ENCODE peak calls at places on chromosomes 4 and X, in seven cellular contexts. One of them, this sample, is unnamed. For H3K27me3, the result is how much of the 10 kb centered on the place peaks cover.

GRCh38 chr4:42671431-42672194 is 14.7 kb upstream of the ATP8A1 start:
- DNase-seq in testis: no peak
- DNase-seq in body of pancreas: no peak
- DNase-seq in upper lobe of left lung: no peak
- DNase-seq in K562: no peak
- DNase-seq in thyroid gland: no peak
- DNase-seq in breast epithelium: no peak
- DNase-seq in this sample: no peak

GRCh38 chr4:82733636-82734035 is 65.0 kb downstream of the SCD5 start:
- DNase-seq in testis: no peak
- DNase-seq in body of pancreas: no peak
- DNase-seq in upper lobe of left lung: no peak
- DNase-seq in K562: no peak
- DNase-seq in thyroid gland: no peak
- DNase-seq in breast epithelium: no peak
- DNase-seq in this sample: peak

GRCh38 chrX:134171661-134172587 is 65.1 kb upstream of the CCDC160 start:
- DNase-seq in testis: peak
- DNase-seq in body of pancreas: peak
- DNase-seq in upper lobe of left lung: peak
- DNase-seq in K562: no peak
- DNase-seq in thyroid gland: peak
- DNase-seq in breast epithelium: no peak
- DNase-seq in this sample: peak

GRCh38 chrX:39195156-39195555 is 393.9 kb downstream of the MID1IP1 start:
- DNase-seq in testis: no peak
- DNase-seq in body of pancreas: peak
- DNase-seq in upper lobe of left lung: no peak
- DNase-seq in K562: no peak
- DNase-seq in thyroid gland: no peak
- DNase-seq in breast epithelium: no peak
- DNase-seq in this sample: no peak

GRCh38 chr4:13264126-13264525 is 220.0 kb downstream of the RAB28 start:
- DNase-seq in testis: no peak
- DNase-seq in body of pancreas: no peak
- DNase-seq in upper lobe of left lung: no peak
- DNase-seq in K562: no peak
- DNase-seq in thyroid gland: no peak
- DNase-seq in breast epithelium: no peak
- DNase-seq in this sample: no peak

GRCh38 chrX:23548164-23548563 is 119.1 kb upstream of the PRDX4 start:
- DNase-seq in testis: no peak
- DNase-seq in body of pancreas: no peak
- DNase-seq in upper lobe of left lung: no peak
- DNase-seq in K562: no peak
- DNase-seq in thyroid gland: no peak
- DNase-seq in breast epithelium: no peak
- DNase-seq in this sample: no peak

GRCh38 chr4:76003015-76003414 is 4.3 kb downstream of the CXCL9 start:
- DNase-seq in testis: no peak
- DNase-seq in body of pancreas: no peak
- DNase-seq in upper lobe of left lung: no peak
- DNase-seq in K562: no peak
- DNase-seq in thyroid gland: no peak
- DNase-seq in breast epithelium: no peak
- DNase-seq in this sample: no peak

GRCh38 chrX:129678176-129678880 is 23.6 kb upstream of the APLN start:
- DNase-seq in testis: peak
- DNase-seq in body of pancreas: peak
- DNase-seq in upper lobe of left lung: peak
- DNase-seq in K562: no peak
- DNase-seq in thyroid gland: peak
- DNase-seq in breast epithelium: no peak
- DNase-seq in this sample: peak

GRCh38 chr4:5084911-5085475 is 33.7 kb downstream of the STK32B start:
- DNase-seq in testis: no peak
- DNase-seq in body of pancreas: no peak
- DNase-seq in upper lobe of left lung: no peak
- DNase-seq in K562: no peak
- DNase-seq in thyroid gland: no peak
- DNase-seq in breast epithelium: no peak
- DNase-seq in this sample: no peak

GRCh38 chr4:162104459-162105124 is 59.2 kb downstream of the FSTL5 start:
- DNase-seq in testis: no peak
- DNase-seq in body of pancreas: no peak
- DNase-seq in upper lobe of left lung: no peak
- DNase-seq in K562: no peak
- DNase-seq in thyroid gland: no peak
- DNase-seq in breast epithelium: no peak
- DNase-seq in this sample: no peak

GRCh38 chr4:4574792-4575191 is 32.9 kb upstream of the STX18 start:
- DNase-seq in testis: peak
- DNase-seq in body of pancreas: peak
- DNase-seq in upper lobe of left lung: no peak
- DNase-seq in K562: no peak
- DNase-seq in thyroid gland: peak
- DNase-seq in breast epithelium: no peak
- DNase-seq in this sample: peak

GRCh38 chrX:11319689-11320302 is 26.6 kb downstream of the AMELX start:
- DNase-seq in testis: no peak
- DNase-seq in body of pancreas: no peak
- DNase-seq in upper lobe of left lung: no peak
- DNase-seq in K562: no peak
- DNase-seq in thyroid gland: no peak
- DNase-seq in breast epithelium: no peak
- DNase-seq in this sample: no peak

GRCh38 chrX:43003204-43003565 is 225.2 kb upstream of the PPP1R2C start:
- DNase-seq in testis: no peak
- DNase-seq in body of pancreas: no peak
- DNase-seq in upper lobe of left lung: no peak
- DNase-seq in K562: no peak
- DNase-seq in thyroid gland: no peak
- DNase-seq in breast epithelium: no peak
- DNase-seq in this sample: no peak

GRCh38 chr4:122930877-122931276 is 8.5 kb upstream of the NUDT6 start:
- DNase-seq in testis: no peak
- DNase-seq in body of pancreas: no peak
- DNase-seq in upper lobe of left lung: no peak
- DNase-seq in K562: no peak
- DNase-seq in thyroid gland: no peak
- DNase-seq in breast epithelium: no peak
- DNase-seq in this sample: no peak

GRCh38 chr4:76307670-76308014 is 1.1 kb downstream of the STBD1 start:
- DNase-seq in testis: no peak
- DNase-seq in body of pancreas: peak
- DNase-seq in upper lobe of left lung: no peak
- DNase-seq in K562: no peak
- DNase-seq in thyroid gland: peak
- DNase-seq in breast epithelium: no peak
- DNase-seq in this sample: peak

GRCh38 chr4:94714360-94714759 is 43.4 kb upstream of the BMPR1B start:
- DNase-seq in testis: no peak
- DNase-seq in body of pancreas: no peak
- DNase-seq in upper lobe of left lung: no peak
- DNase-seq in K562: no peak
- DNase-seq in thyroid gland: no peak
- DNase-seq in breast epithelium: no peak
- DNase-seq in this sample: no peak
- H3K27me3 ChIP-seq in testis: under half
- H3K27me3 ChIP-seq in body of pancreas: under half
- H3K27me3 ChIP-seq in upper lobe of left lung: under half
- H3K27me3 ChIP-seq in K562: under half
- H3K27me3 ChIP-seq in thyroid gland: under half
- H3K27me3 ChIP-seq in breast epithelium: under half
- H3K27me3 ChIP-seq in this sample: under half

GRCh38 chr4:185211035-185211434 is 1.6 kb downstream of the SNX25 start:
- DNase-seq in testis: peak
- DNase-seq in body of pancreas: no peak
- DNase-seq in upper lobe of left lung: no peak
- DNase-seq in K562: no peak
- DNase-seq in thyroid gland: no peak
- DNase-seq in breast epithelium: no peak
- DNase-seq in this sample: no peak

GRCh38 chr4:185212566-185212965 is 3.2 kb downstream of the SNX25 start:
- DNase-seq in testis: no peak
- DNase-seq in body of pancreas: no peak
- DNase-seq in upper lobe of left lung: no peak
- DNase-seq in K562: no peak
- DNase-seq in thyroid gland: no peak
- DNase-seq in breast epithelium: no peak
- DNase-seq in this sample: no peak

GRCh38 chr4:185211641-185212040 is 2.2 kb downstream of the SNX25 start:
- DNase-seq in testis: no peak
- DNase-seq in body of pancreas: no peak
- DNase-seq in upper lobe of left lung: no peak
- DNase-seq in K562: no peak
- DNase-seq in thyroid gland: no peak
- DNase-seq in breast epithelium: no peak
- DNase-seq in this sample: no peak

GRCh38 chr4:185209031-185209851 is at the start of gene SNX25:
- DNase-seq in testis: peak
- DNase-seq in body of pancreas: peak
- DNase-seq in upper lobe of left lung: peak
- DNase-seq in K562: peak
- DNase-seq in thyroid gland: peak
- DNase-seq in breast epithelium: peak
- DNase-seq in this sample: peak

GRCh38 chr4:185210102-185210981 is 944 bp downstream of the SNX25 start:
- DNase-seq in testis: peak
- DNase-seq in body of pancreas: peak
- DNase-seq in upper lobe of left lung: peak
- DNase-seq in K562: peak
- DNase-seq in thyroid gland: peak
- DNase-seq in breast epithelium: no peak
- DNase-seq in this sample: peak
- TF ChIP-seq POLR2A in testis: no peak
- TF ChIP-seq POLR2A in body of pancreas: peak
- TF ChIP-seq POLR2A in upper lobe of left lung: peak
- TF ChIP-seq POLR2A in K562: no peak
- TF ChIP-seq POLR2A in thyroid gland: no peak
- TF ChIP-seq POLR2A in breast epithelium: no peak
- TF ChIP-seq POLR2A in this sample: peak

DNA sequence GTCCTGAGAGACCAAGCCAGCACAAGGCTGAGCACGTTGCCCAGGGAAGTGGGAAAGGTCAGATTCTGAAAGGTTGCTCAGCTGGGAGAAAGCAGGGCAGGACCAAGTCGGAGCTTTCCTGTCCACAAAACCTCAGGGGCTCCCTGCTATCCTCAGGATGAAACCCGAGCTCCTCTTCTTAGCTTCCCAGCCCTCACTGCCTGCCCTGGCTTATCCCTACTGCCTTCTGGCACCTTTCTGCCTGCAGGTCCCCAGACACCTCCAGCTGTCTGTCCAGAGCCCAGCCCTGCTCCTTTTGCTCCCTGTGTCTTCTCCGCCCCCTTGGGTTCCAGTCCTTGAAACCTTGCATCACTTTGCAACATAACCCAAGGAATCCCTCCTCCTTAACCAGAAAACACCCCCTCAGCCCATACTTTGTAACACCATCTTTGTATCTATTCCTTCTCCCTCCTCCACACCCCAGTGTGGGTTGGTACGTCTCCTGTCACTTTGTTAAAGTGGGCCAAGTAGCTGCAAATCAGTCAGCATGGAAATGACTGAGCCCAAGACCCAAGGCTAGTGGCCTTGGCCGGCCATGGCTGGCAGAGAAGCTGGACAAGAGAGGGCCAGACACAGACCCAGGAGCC is 20.0 kb upstream of the PRRG3 start:
- DNase-seq in testis: peak
- DNase-seq in body of pancreas: no peak
- DNase-seq in upper lobe of left lung: no peak
- DNase-seq in K562: no peak
- DNase-seq in thyroid gland: no peak
- DNase-seq in breast epithelium: no peak
- DNase-seq in this sample: no peak
- H3K27me3 ChIP-seq in testis: under half
- H3K27me3 ChIP-seq in body of pancreas: under half
- H3K27me3 ChIP-seq in upper lobe of left lung: under half
- H3K27me3 ChIP-seq in K562: under half
- H3K27me3 ChIP-seq in thyroid gland: under half
- H3K27me3 ChIP-seq in breast epithelium: under half
- H3K27me3 ChIP-seq in this sample: under half

GRCh38 chrX:54994668-54995452 is 872 bp upstream of the PFKFB1 start:
- DNase-seq in testis: no peak
- DNase-seq in body of pancreas: no peak
- DNase-seq in upper lobe of left lung: no peak
- DNase-seq in K562: no peak
- DNase-seq in thyroid gland: no peak
- DNase-seq in breast epithelium: no peak
- DNase-seq in this sample: no peak

GRCh38 chrX:54995621-54996020 is 1.6 kb upstream of the PFKFB1 start:
- DNase-seq in testis: no peak
- DNase-seq in body of pancreas: no peak
- DNase-seq in upper lobe of left lung: no peak
- DNase-seq in K562: no peak
- DNase-seq in thyroid gland: no peak
- DNase-seq in breast epithelium: no peak
- DNase-seq in this sample: no peak

GRCh38 chrX:54994099-54994498 is at the start of gene PFKFB1:
- DNase-seq in testis: no peak
- DNase-seq in body of pancreas: no peak
- DNase-seq in upper lobe of left lung: no peak
- DNase-seq in K562: no peak
- DNase-seq in thyroid gland: no peak
- DNase-seq in breast epithelium: no peak
- DNase-seq in this sample: no peak

GRCh38 chrX:55004231-55004630 is 4.1 kb downstream of the APEX2 start:
- DNase-seq in testis: no peak
- DNase-seq in body of pancreas: no peak
- DNase-seq in upper lobe of left lung: no peak
- DNase-seq in K562: no peak
- DNase-seq in thyroid gland: no peak
- DNase-seq in breast epithelium: no peak
- DNase-seq in this sample: no peak

DNA sequence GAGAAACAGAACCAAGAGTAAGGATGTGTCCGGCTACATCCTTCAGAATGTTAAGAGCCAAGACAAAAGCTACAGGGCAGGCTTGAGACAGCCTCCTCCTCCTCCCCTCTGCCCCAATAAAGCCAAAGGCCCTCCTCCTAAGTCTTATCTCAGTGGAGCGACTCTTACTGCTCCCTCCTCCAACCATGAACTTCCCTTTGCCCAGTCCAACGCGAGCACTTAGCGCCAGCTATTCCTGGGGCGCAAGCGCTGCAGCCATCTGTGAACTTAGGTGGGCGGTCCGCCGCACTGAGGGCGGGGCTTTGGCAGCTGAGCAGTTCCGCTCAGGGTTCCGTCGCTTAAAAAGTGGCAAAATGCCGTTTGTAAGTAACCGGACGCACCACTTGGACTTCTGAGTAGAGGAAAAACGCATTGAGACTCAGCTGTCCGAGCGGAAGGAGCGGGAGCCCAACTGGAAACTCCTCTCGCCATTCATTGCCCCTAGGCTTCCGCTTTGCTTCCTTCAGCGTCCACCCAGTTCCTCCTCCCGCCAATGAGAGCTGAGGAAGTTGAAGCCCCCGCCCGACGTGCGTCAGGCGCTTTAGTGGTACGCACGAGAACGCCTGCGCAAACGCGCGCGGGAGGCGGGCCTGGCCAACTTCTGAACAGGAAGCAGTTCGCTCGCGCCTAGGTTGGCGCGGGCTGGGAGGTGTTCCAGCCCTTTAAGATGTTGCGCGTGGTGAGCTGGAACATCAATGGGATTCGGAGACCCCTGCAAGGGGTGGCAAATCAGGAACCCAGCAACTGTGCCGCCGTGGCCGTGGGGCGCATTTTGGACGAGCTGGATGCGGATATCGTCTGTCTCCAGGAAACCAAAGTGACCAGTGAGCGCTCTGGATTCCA is at the start of gene APEX2:
- DNase-seq in testis: peak
- DNase-seq in body of pancreas: peak
- DNase-seq in upper lobe of left lung: peak
- DNase-seq in K562: peak
- DNase-seq in thyroid gland: peak
- DNase-seq in breast epithelium: peak
- DNase-seq in this sample: peak
- TF ChIP-seq POLR2A in testis: no peak
- TF ChIP-seq POLR2A in body of pancreas: peak
- TF ChIP-seq POLR2A in upper lobe of left lung: peak
- TF ChIP-seq POLR2A in K562: peak
- TF ChIP-seq POLR2A in thyroid gland: no peak
- TF ChIP-seq POLR2A in breast epithelium: peak
- TF ChIP-seq POLR2A in this sample: peak

This sample was measured in adrenal gland.